ENCODE peak calls at places on chromosomes 2 and 18, in five cellular contexts. V is HCEC 1CT, H is neural crest cell, Z is T-helper 2 cell, N is T-helper 17 cell. L is an unnamed sample.

GRCh38 chr18:3663870-3664512 is 214.0 kb downstream of the TGIF1 start:
- DNase-seq in V (no peak), H (no peak), Z (no peak), N (no peak), L (no peak)

GRCh38 chr18:23634692-23635091 is 28.0 kb downstream of the ANKRD29 start:
- DNase-seq in V (no peak), H (no peak), Z (no peak), N (no peak), L (no peak)

GRCh38 chr2:84830095-84830494 is 50.8 kb downstream of the TRABD2A start:
- DNase-seq in V (no peak), H (no peak), Z (no peak), N (no peak), L (no peak)

GRCh38 chr2:237451582-237452469 is 35.2 kb upstream of the MLPH start:
- DNase-seq in V (peak), H (no peak), Z (no peak), N (no peak), L (no peak)

GRCh38 chr2:240818543-240819403 is 1.2 kb downstream of the KIF1A start:
- DNase-seq in V (no peak), H (peak), Z (no peak), N (no peak), L (no peak)

GRCh38 chr2:67169417-67170140 is 227.6 kb upstream of the ETAA1 start:
- DNase-seq in V (peak), H (no peak), Z (no peak), N (no peak), L (peak)

GRCh38 chr2:44267269-44268258 is 7.7 kb upstream of the SLC3A1 start:
- DNase-seq in V (no peak), H (no peak), Z (no peak), N (no peak), L (peak)

GRCh38 chr2:2405780-2406179 is 74.7 kb upstream of the MYT1L start:
- DNase-seq in V (no peak), H (no peak), Z (no peak), N (no peak), L (no peak)

GRCh38 chr18:10560457-10561045 is 34.7 kb downstream of the NAPG start:
- DNase-seq in V (peak), H (peak), Z (peak), N (no peak), L (peak)

GRCh38 chr2:102708847-102709559 is 52.8 kb upstream of the TMEM182 start:
- DNase-seq in V (peak), H (no peak), Z (no peak), N (no peak), L (peak)

GRCh38 chr2:206558492-206558891 is 83.8 kb upstream of the FAM237A start:
- DNase-seq in V (no peak), H (no peak), Z (no peak), N (no peak), L (peak)

GRCh38 chr2:105761931-105762515 is 17.3 kb downstream of the NCK2 start:
- DNase-seq in V (no peak), H (no peak), Z (no peak), N (no peak), L (no peak)

GRCh38 chr2:55140316-55141219 is 90.3 kb upstream of the RTN4 start:
- DNase-seq in V (no peak), H (no peak), Z (no peak), N (no peak), L (no peak)

GRCh38 chr2:160068906-160069305 is 6.5 kb upstream of the PLA2R1 start:
- DNase-seq in V (no peak), H (no peak), Z (no peak), N (no peak), L (no peak)

GRCh38 chr2:154452906-154453493 is 245.5 kb upstream of the KCNJ3 start:
- DNase-seq in V (peak), H (no peak), Z (no peak), N (no peak), L (peak)

GRCh38 chr2:67917332-67918054 is 145.3 kb downstream of the C1D start:
- DNase-seq in V (peak), H (no peak), Z (no peak), N (no peak), L (peak)

GRCh38 chr18:36330435-36331049 is 33.0 kb downstream of the FHOD3 start:
- DNase-seq in V (peak), H (no peak), Z (no peak), N (no peak), L (no peak)

GRCh38 chr2:218964041-218964771 is 4.7 kb downstream of the CDK5R2 start:
- DNase-seq in V (peak), H (no peak), Z (no peak), N (no peak), L (no peak)

GRCh38 chr2:183089192-183089851 is 10.8 kb downstream of the DUSP19 start:
- DNase-seq in V (no peak), H (no peak), Z (no peak), N (no peak), L (no peak)

GRCh38 chr2:73187549-73187948 is 14.8 kb upstream of the NOTO start:
- DNase-seq in V (no peak), H (no peak), Z (no peak), N (no peak), L (no peak)

GRCh38 chr2:241309684-241310117 is 5.8 kb downstream of the HDLBP start:
- DNase-seq in V (peak), H (no peak), Z (peak), N (peak), L (peak)

GRCh38 chr18:76977108-76977621 is 154.8 kb downstream of the ZNF236 start:
- DNase-seq in V (no peak), H (no peak), Z (no peak), N (no peak), L (no peak)

GRCh38 chr18:73688851-73689659 is 458.6 kb downstream of the FBXO15 start:
- DNase-seq in V (no peak), H (no peak), Z (no peak), N (no peak), L (peak)

L was measured in GM03348.